ENCODE peak calls at places on chromosomes 1 and 21, in five cellular contexts. J is Peyer's patch; T is cardiac muscle cell; G is neuronal stem cell; W is CD4-positive, CD25-positive, alpha-beta regulatory T cell. M is an unnamed sample.

GRCh38 chr1:55860816-55861519 is 645.8 kb upstream of the USP24 start:
- DNase-seq in T (no peak), G (no peak), J (no peak), W (no peak), M (no peak)

GRCh38 chr1:114854693-114855320 is at the start of gene SYCP1:
- DNase-seq in W (no peak), G (no peak), J (no peak), T (no peak), M (no peak)

GRCh38 chr1:108327534-108328462 is 83.9 kb upstream of the NBPF4 start:
- DNase-seq in T (no peak), G (no peak), W (no peak), J (no peak), M (no peak)

GRCh38 chr1:9070421-9071015 is 1.1 kb upstream of the SLC2A5 start:
- DNase-seq in W (no peak), J (peak; percentile 76), G (no peak), T (no peak), M (no peak)

GRCh38 chr1:16318544-16318943 is 33.7 kb downstream of the FBXO42 start:
- DNase-seq in J (peak; percentile 46), G (no peak), W (no peak), T (no peak), M (no peak)

GRCh38 chr1:161733526-161733925 is 12.2 kb downstream of the FCRLB start:
- DNase-seq in G (no peak), W (no peak), J (no peak), T (no peak), M (no peak)

GRCh38 chr21:37758997-37759396 is 157.3 kb downstream of the KCNJ6 start:
- DNase-seq in J (peak; percentile 52), T (peak; percentile 64), W (no peak), G (peak; percentile 17), M (no peak)

GRCh38 chr21:37665230-37666024 is 250.8 kb downstream of the KCNJ6 start:
- DNase-seq in G (no peak), J (no peak), T (no peak), W (no peak), M (no peak)

GRCh38 chr1:43267291-43267805 is 2.4 kb upstream of the TMEM125 start:
- DNase-seq in T (no peak), J (peak; percentile 57), G (no peak), W (no peak), M (no peak)

GRCh38 chr1:59730302-59730701 is 84.4 kb upstream of the HOOK1 start:
- DNase-seq in T (no peak), J (no peak), W (no peak), G (no peak), M (no peak)

GRCh38 chr1:158969855-158970254 is 38.5 kb downstream of the PYHIN1 start:
- DNase-seq in J (no peak), W (no peak), G (no peak), T (no peak), M (no peak)

GRCh38 chr1:153805042-153805745 is 30.0 kb downstream of the SLC27A3 start:
- DNase-seq in T (peak; percentile 17), G (no peak), J (peak; percentile 89), W (no peak), M (peak; percentile 62)

GRCh38 chr1:119873166-119874025 is 22.9 kb downstream of the ADAM30 start:
- DNase-seq in T (peak; percentile 47), W (no peak), J (no peak), G (no peak), M (no peak)

GRCh38 chr1:220527279-220528048 is 472 bp upstream of the MARK1 start:
- DNase-seq in G (peak; percentile 18), J (peak; percentile 58), W (no peak), T (peak; percentile 49), M (no peak)

GRCh38 chr1:3174487-3175247 is 105.7 kb downstream of the PRDM16 start:
- DNase-seq in T (peak; percentile 44), W (no peak), J (peak; percentile 57), G (no peak), M (no peak)

GRCh38 chr1:119472463-119473175 is 34.4 kb upstream of the HSD3B1 start:
- DNase-seq in T (no peak), G (no peak), J (no peak), W (no peak), M (no peak)

GRCh38 chr1:94098585-94099111 is 22.3 kb downstream of the ABCA4 start:
- DNase-seq in W (no peak), T (no peak), G (no peak), J (no peak), M (no peak)

GRCh38 chr1:111956155-111956817 is 33.2 kb downstream of the KCND3 start:
- DNase-seq in W (no peak), J (no peak), T (no peak), G (no peak), M (no peak)

GRCh38 chr1:17438176-17438976 is 1.1 kb downstream of the RCC2 start:
- DNase-seq in T (peak; percentile 77), J (peak; percentile 89), G (peak; percentile 40), W (peak; percentile 54), M (peak; percentile 50)

GRCh38 chr1:201282216-201282615 is 1.1 kb upstream of the PKP1 start:
- DNase-seq in G (no peak), T (no peak), J (no peak), W (no peak), M (no peak)

GRCh38 chr1:16618719-16619118 is 5.4 kb upstream of the NBPF1 start:
- DNase-seq in W (no peak), T (no peak), J (peak; percentile 58), G (no peak), M (no peak)

GRCh38 chr1:232621050-232621449 is 8.9 kb downstream of the SIPA1L2 start:
- DNase-seq in W (no peak), T (no peak), J (no peak), G (no peak), M (no peak)

GRCh38 chr21:32334980-32335471 is 36.4 kb downstream of the MRAP start:
- DNase-seq in G (no peak), W (no peak), T (no peak), J (no peak), M (no peak)

GRCh38 chr1:116988248-116988647 is 13.3 kb upstream of the CD101 start:
- DNase-seq in G (no peak), T (no peak), J (no peak), W (no peak), M (no peak)

GRCh38 chr1:79852004-79852403 is 845.5 kb upstream of the ADGRL4 start:
- DNase-seq in W (no peak), T (no peak), G (no peak), J (no peak), M (no peak)

DNA sequence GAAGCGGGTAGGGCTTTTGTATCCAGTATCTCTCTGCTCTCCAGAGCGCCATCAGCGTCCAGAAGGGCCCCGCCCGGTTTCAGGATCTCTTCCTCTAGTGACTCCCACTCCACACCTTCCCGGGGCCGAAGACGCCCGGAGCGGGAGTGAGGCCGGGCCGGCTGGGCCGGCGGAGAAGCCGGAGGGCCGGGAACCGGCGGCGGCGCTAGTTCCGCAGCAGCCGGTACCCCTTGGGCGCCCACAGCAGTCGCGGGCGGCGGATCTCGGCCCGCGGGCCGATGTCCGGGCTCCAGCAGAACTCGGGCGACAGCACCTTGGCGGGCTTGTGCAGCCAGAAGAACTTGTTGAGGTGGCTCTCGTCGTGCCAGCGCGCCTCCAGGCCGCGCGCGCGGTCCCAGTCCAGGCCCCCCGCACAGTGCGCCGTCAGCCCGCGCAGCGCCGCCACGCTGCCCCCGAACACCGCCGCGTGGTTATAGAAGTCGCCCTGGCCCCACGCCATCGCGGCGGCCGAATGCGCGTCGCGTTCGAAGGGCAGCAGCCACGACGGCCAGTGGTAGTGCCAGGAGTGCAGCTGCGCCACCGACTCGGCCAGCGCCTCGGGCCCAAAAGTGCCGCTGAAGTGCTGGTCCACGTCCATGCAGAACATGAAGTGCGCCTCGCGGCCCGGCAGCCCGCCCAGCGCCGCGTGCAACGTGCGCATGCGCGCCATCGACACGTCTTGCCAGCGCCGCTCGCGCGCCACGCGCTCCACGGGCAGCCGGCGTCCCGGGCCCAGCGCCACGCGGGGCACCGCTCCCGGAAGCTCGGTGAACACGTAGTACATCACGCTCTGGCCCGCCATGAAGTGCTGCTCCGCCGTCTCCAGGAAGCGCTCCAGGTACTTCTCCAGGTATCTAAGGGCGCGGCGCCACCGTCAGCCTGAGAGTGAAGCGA is 14.1 kb downstream of the A3GALT2 start:
- DNase-seq in G (no peak), J (no peak), T (no peak), W (no peak), M (no peak)
- H3K4me3 ChIP-seq in G (peak overlapping the region; percentile 60), J (peak overlapping the region; percentile 30), T (no peak overlapping the region), W (no peak overlapping the region), M (no peak overlapping the region)

DNA sequence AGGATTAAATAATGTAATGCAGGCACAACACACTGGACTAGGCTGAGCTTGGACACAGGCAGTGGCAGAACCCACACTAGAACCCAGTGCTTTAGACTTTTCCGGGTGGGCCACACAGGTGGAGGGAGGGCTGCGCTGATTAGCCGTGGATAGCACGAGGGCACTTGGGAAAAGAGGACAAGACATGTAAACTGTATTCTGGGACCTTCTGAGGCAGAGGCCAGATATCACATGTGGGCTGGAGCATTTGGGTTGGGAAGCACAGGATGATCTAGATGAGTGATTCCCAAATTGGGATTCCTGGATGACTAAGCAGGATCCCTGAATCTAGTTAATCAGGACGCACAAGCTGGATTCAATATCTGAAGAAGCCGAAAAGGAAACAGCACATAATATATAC is 20.3 kb upstream of the A3GALT2 start:
- DNase-seq in W (no peak), J (no peak), G (no peak), T (no peak), M (no peak)
- H3K4me1 ChIP-seq in W (peaks cover 9% of the 10 kb centered on the region), J (peaks cover 92% of the 10 kb centered on the region), G (peaks cover 63% of the 10 kb centered on the region), T (peaks cover 64% of the 10 kb centered on the region), M (no peaks in the 10 kb centered on the region)

DNA sequence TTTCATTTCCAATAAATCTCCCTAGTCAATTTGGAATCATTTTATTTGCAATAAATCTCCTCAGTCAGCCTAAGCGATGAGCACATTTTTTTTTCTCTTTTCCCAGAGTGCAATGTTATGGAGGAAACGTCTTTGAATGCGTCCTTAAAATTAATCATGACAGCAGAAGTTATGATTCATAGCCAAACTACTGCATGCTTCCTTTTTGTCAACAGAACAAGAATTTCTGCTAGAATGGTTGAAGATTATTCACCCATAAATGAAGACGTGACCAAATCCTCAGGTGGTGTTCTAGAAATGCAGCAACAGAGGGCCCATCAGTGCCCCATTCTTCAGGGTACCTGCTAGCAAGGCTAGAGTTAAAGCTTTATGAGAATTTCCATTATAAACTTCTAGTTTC is 407.9 kb upstream of the PKN2 start:
- DNase-seq in J (no peak), W (no peak), T (no peak), G (no peak), M (no peak)
- H3K4me3 ChIP-seq in J (no peak overlapping the region), W (no peak overlapping the region), T (no peak overlapping the region), G (no peak overlapping the region), M (no peak overlapping the region)

GRCh38 chr1:155079210-155079486 is 511 bp downstream of the EFNA3 start:
- DNase-seq in W (no peak), G (no peak), T (no peak), J (no peak), M (no peak)
- H3K4me1 ChIP-seq in W (peaks cover 49% of the 10 kb centered on the region), G (peaks cover 47% of the 10 kb centered on the region), T (peaks cover 10% of the 10 kb centered on the region), J (peaks cover 60% of the 10 kb centered on the region), M (peaks cover 47% of the 10 kb centered on the region)

DNA sequence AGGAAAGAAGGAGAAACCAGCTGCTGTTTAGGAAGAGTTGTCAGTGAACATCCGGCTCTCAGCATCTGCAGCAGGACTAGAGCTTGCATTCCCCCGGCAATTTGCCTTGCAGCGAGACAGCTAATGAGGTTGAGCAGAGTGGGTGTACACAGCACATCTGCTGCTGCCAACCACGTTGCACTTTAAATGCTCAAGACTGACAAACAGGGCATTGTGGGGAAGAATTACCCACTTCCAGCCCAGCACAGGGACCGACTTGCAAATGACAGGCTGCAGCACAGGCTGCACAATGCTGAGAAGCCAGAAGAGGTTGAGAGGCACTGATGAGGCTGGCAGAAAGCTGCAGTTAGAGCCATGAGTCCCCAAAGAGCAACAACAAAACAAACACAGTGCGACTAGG is 47.5 kb upstream of the PLA2G2C start:
- DNase-seq in T (no peak), J (no peak), G (no peak), W (no peak), M (no peak)
- H3K4me3 ChIP-seq in T (no peak overlapping the region), J (no peak overlapping the region), G (no peak overlapping the region), W (no peak overlapping the region), M (no peak overlapping the region)

M was measured in naive thymus-derived CD4-positive, alpha-beta T cell.